ENCODE peak calls at places on chromosomes 7 and 10, in five cellular contexts. A is stomach, C is fibroblast of gingiva, Y is GM23248, T is cardiac fibroblast. E is an unnamed sample.

GRCh38 chr7:46855851-46856250 is 726.1 kb downstream of the TNS3 start:
- DNase-seq in C (peak), Y (no peak), T (no peak), A (no peak), E (no peak)

GRCh38 chr10:22674215-22674930 is 40.0 kb downstream of the PIP4K2A start:
- DNase-seq in A (no peak), C (no peak), Y (peak), T (peak), E (no peak)

GRCh38 chr7:105600720-105601550 is 19.6 kb upstream of the EFCAB10 start:
- DNase-seq in C (no peak), T (no peak), A (no peak), Y (peak), E (no peak)

GRCh38 chr10:821322-821721 is 110.2 kb downstream of the LARP4B start:
- DNase-seq in A (no peak), T (peak), Y (peak), C (peak), E (no peak)

GRCh38 chr7:107687656-107688055 is 27.0 kb downstream of the SLC26A4 start:
- DNase-seq in A (no peak), T (peak), Y (peak), C (no peak), E (no peak)

GRCh38 chr7:150503581-150503980 is 11.1 kb upstream of the GIMAP7 start:
- DNase-seq in C (no peak), T (no peak), A (no peak), Y (no peak), E (no peak)

GRCh38 chr7:117127585-117128168 is 174.4 kb downstream of the ST7 start:
- DNase-seq in T (peak), C (peak), A (peak), Y (peak), E (peak)

GRCh38 chr7:103009466-103010219 is 65.0 kb downstream of the FBXL13 start:
- DNase-seq in T (no peak), A (peak), C (no peak), Y (no peak), E (no peak)

GRCh38 chr7:18210382-18210781 is 182.7 kb upstream of the PRPS1L1 start:
- DNase-seq in A (no peak), T (no peak), C (no peak), Y (no peak), E (no peak)

GRCh38 chr10:34584164-34584563 is 230.9 kb downstream of the PARD3 start:
- DNase-seq in Y (peak), A (no peak), T (peak), C (peak), E (peak)

GRCh38 chr7:37446371-37446770 is 2.3 kb downstream of the ELMO1 start:
- DNase-seq in A (no peak), T (no peak), Y (no peak), C (no peak), E (no peak)

GRCh38 chr7:121442845-121443244 is 46.7 kb upstream of the FAM3C start:
- DNase-seq in C (no peak), Y (no peak), A (no peak), T (no peak), E (no peak)

GRCh38 chr10:35555962-35556930 is 48.9 kb upstream of the GJD4 start:
- DNase-seq in T (no peak), Y (peak), A (no peak), C (no peak), E (no peak)

GRCh38 chr7:12719141-12719919 is 31.9 kb downstream of the ARL4A start:
- DNase-seq in Y (peak), T (peak), C (peak), A (no peak), E (peak)

GRCh38 chr7:47479821-47480575 is 101.9 kb downstream of the TNS3 start:
- DNase-seq in T (no peak), C (no peak), A (no peak), Y (no peak), E (no peak)

GRCh38 chr10:100996678-100997363 is 2.8 kb upstream of the LZTS2 start:
- DNase-seq in T (no peak), Y (peak), C (no peak), A (peak), E (peak)

GRCh38 chr7:127798769-127799372 is 146.9 kb downstream of the SND1 start:
- DNase-seq in T (no peak), C (no peak), A (no peak), Y (no peak), E (no peak)

GRCh38 chr10:47241256-47241655 is 58.7 kb upstream of the GDF10 start:
- DNase-seq in C (no peak), A (no peak), Y (no peak), T (no peak), E (no peak)

GRCh38 chr10:34854147-34854601 is 39.1 kb upstream of the PARD3 start:
- DNase-seq in A (no peak), T (peak), C (peak), Y (peak), E (peak)

GRCh38 chr10:1284076-1284475 is 227.9 kb downstream of the WDR37 start:
- DNase-seq in T (no peak), Y (no peak), C (no peak), A (no peak), E (no peak)

GRCh38 chr10:84531396-84531795 is 203.0 kb downstream of the CCSER2 start:
- DNase-seq in Y (peak), T (peak), A (no peak), C (no peak), E (no peak)

GRCh38 chr7:29612596-29612995 is 49.0 kb downstream of the PRR15 start:
- DNase-seq in C (peak), Y (peak), A (no peak), T (peak), E (peak)

GRCh38 chr7:127391591-127392181 is 822 bp downstream of the ZNF800 start:
- DNase-seq in A (peak), Y (peak), T (peak), C (peak), E (peak)

GRCh38 chr10:87068281-87068680 is 26.4 kb downstream of the GLUD1 start:
- DNase-seq in A (no peak), Y (no peak), T (no peak), C (no peak), E (no peak)

GRCh38 chr10:132503581-132504421 is 33.8 kb upstream of the INPP5A start:
- DNase-seq in A (no peak), Y (no peak), C (no peak), T (no peak), E (no peak)

GRCh38 chr7:150620061-150620460 is 12.1 kb downstream of the GIMAP6 start:
- DNase-seq in Y (no peak), T (no peak), C (no peak), A (no peak), E (no peak)

GRCh38 chr7:148481147-148481526 is 109.4 kb upstream of the C7orf33 start:
- DNase-seq in Y (no peak), C (no peak), A (no peak), T (no peak), E (no peak)

GRCh38 chr10:86362566-86363183 is 3.9 kb downstream of the GRID1 start:
- DNase-seq in Y (no peak), C (no peak), A (no peak), T (no peak), E (no peak)

GRCh38 chr10:132265878-132266496 is 41.8 kb downstream of the STK32C start:
- DNase-seq in T (no peak), C (peak), Y (peak), A (no peak), E (peak)

GRCh38 chr7:143901360-143901709 is 641 bp downstream of the TCAF1 start:
- DNase-seq in Y (peak), A (peak), C (peak), T (peak), E (peak)

GRCh38 chr10:23196915-23197314 is 4.8 kb downstream of the PTF1A start:
- DNase-seq in A (no peak), C (no peak), T (no peak), Y (no peak), E (no peak)

GRCh38 chr7:129098409-129099084 is 43.6 kb upstream of the TNPO3 start:
- DNase-seq in C (no peak), A (no peak), T (no peak), Y (peak), E (no peak)

GRCh38 chr10:113064039-113064438 is 114.0 kb downstream of the TCF7L2 start:
- DNase-seq in T (no peak), A (no peak), C (no peak), Y (no peak), E (no peak)

GRCh38 chr10:57579926-57580325 is 687.8 kb downstream of the IPMK start:
- DNase-seq in C (no peak), A (no peak), Y (peak), T (peak), E (peak)

GRCh38 chr10:69037489-69037888 is 48.9 kb downstream of the KIFBP start:
- DNase-seq in Y (no peak), A (no peak), T (no peak), C (no peak), E (no peak)